ENCODE peak calls at places on chromosomes 3 and 15, in nine cellular contexts. One of them, this sample, is unnamed.

GRCh38 chr3:69181592-69182211 is 59.3 kb upstream of the LMOD3 start:
- DNase-seq in H7: no peak
- DNase-seq in NCI-H146: no peak
- DNase-seq in NCI-H82: no peak
- DNase-seq in activated naive CD8-positive, alpha-beta T cell treated with anti-CD3 and anti-CD28 coated beads, Interleukin-2, amount 50 U/mL, for 24 hours: no peak
- DNase-seq in GM10248: no peak
- DNase-seq in A172: peak; percentile 76
- DNase-seq in SW480: peak; percentile 36
- DNase-seq in HS-5: peak; percentile 83
- DNase-seq in this sample: no peak

GRCh38 chr3:151425640-151426336 is 35.1 kb downstream of the IGSF10 start:
- DNase-seq in H7: no peak
- DNase-seq in NCI-H146: no peak
- DNase-seq in NCI-H82: no peak
- DNase-seq in activated naive CD8-positive, alpha-beta T cell treated with anti-CD3 and anti-CD28 coated beads, Interleukin-2, amount 50 U/mL, for 24 hours: no peak
- DNase-seq in GM10248: peak; percentile 20
- DNase-seq in A172: no peak
- DNase-seq in SW480: no peak
- DNase-seq in HS-5: no peak
- DNase-seq in this sample: no peak

GRCh38 chr3:17135696-17136095 is 250.9 kb downstream of the PLCL2 start:
- DNase-seq in H7: no peak
- DNase-seq in NCI-H146: no peak
- DNase-seq in NCI-H82: peak; percentile 60
- DNase-seq in activated naive CD8-positive, alpha-beta T cell treated with anti-CD3 and anti-CD28 coated beads, Interleukin-2, amount 50 U/mL, for 24 hours: no peak
- DNase-seq in GM10248: no peak
- DNase-seq in A172: no peak
- DNase-seq in SW480: no peak
- DNase-seq in HS-5: no peak
- DNase-seq in this sample: no peak

GRCh38 chr15:62103431-62103830 is 36.7 kb downstream of the C2CD4A start:
- DNase-seq in H7: no peak
- DNase-seq in NCI-H146: no peak
- DNase-seq in NCI-H82: no peak
- DNase-seq in activated naive CD8-positive, alpha-beta T cell treated with anti-CD3 and anti-CD28 coated beads, Interleukin-2, amount 50 U/mL, for 24 hours: no peak
- DNase-seq in GM10248: no peak
- DNase-seq in A172: no peak
- DNase-seq in SW480: no peak
- DNase-seq in HS-5: no peak
- DNase-seq in this sample: no peak

GRCh38 chr3:73621388-73621787 is 3.4 kb downstream of the PDZRN3 start:
- DNase-seq in H7: no peak
- DNase-seq in NCI-H146: peak; percentile 1
- DNase-seq in NCI-H82: peak; percentile 16
- DNase-seq in activated naive CD8-positive, alpha-beta T cell treated with anti-CD3 and anti-CD28 coated beads, Interleukin-2, amount 50 U/mL, for 24 hours: no peak
- DNase-seq in GM10248: no peak
- DNase-seq in A172: no peak
- DNase-seq in SW480: no peak
- DNase-seq in HS-5: no peak
- DNase-seq in this sample: no peak

GRCh38 chr3:134600685-134601502 is 49.9 kb downstream of the KY start:
- DNase-seq in H7: peak; percentile 92
- DNase-seq in NCI-H146: peak; percentile 89
- DNase-seq in NCI-H82: peak; percentile 78
- DNase-seq in activated naive CD8-positive, alpha-beta T cell treated with anti-CD3 and anti-CD28 coated beads, Interleukin-2, amount 50 U/mL, for 24 hours: peak; percentile 75
- DNase-seq in GM10248: peak; percentile 83
- DNase-seq in A172: peak; percentile 39
- DNase-seq in SW480: peak; percentile 46
- DNase-seq in HS-5: peak; percentile 43
- DNase-seq in this sample: peak; percentile 77

GRCh38 chr15:39417351-39417750 is 163.5 kb upstream of the THBS1 start:
- DNase-seq in H7: no peak
- DNase-seq in NCI-H146: no peak
- DNase-seq in NCI-H82: no peak
- DNase-seq in activated naive CD8-positive, alpha-beta T cell treated with anti-CD3 and anti-CD28 coated beads, Interleukin-2, amount 50 U/mL, for 24 hours: no peak
- DNase-seq in GM10248: no peak
- DNase-seq in A172: no peak
- DNase-seq in SW480: no peak
- DNase-seq in HS-5: no peak
- DNase-seq in this sample: no peak

GRCh38 chr3:122031123-122031468 is 9.0 kb upstream of the ILDR1 start:
- DNase-seq in H7: no peak
- DNase-seq in NCI-H146: no peak
- DNase-seq in NCI-H82: no peak
- DNase-seq in activated naive CD8-positive, alpha-beta T cell treated with anti-CD3 and anti-CD28 coated beads, Interleukin-2, amount 50 U/mL, for 24 hours: no peak
- DNase-seq in GM10248: no peak
- DNase-seq in A172: no peak
- DNase-seq in SW480: no peak
- DNase-seq in HS-5: no peak
- DNase-seq in this sample: no peak

GRCh38 chr15:50189630-50190029 is 7.6 kb downstream of the SLC27A2 start:
- DNase-seq in H7: no peak
- DNase-seq in NCI-H146: no peak
- DNase-seq in NCI-H82: no peak
- DNase-seq in activated naive CD8-positive, alpha-beta T cell treated with anti-CD3 and anti-CD28 coated beads, Interleukin-2, amount 50 U/mL, for 24 hours: no peak
- DNase-seq in GM10248: no peak
- DNase-seq in A172: no peak
- DNase-seq in SW480: no peak
- DNase-seq in HS-5: no peak
- DNase-seq in this sample: no peak

GRCh38 chr3:128317101-128317697 is 149.5 kb downstream of the DNAJB8 start:
- DNase-seq in H7: no peak
- DNase-seq in NCI-H146: no peak
- DNase-seq in NCI-H82: no peak
- DNase-seq in activated naive CD8-positive, alpha-beta T cell treated with anti-CD3 and anti-CD28 coated beads, Interleukin-2, amount 50 U/mL, for 24 hours: no peak
- DNase-seq in GM10248: no peak
- DNase-seq in A172: no peak
- DNase-seq in SW480: no peak
- DNase-seq in HS-5: no peak
- DNase-seq in this sample: no peak

GRCh38 chr3:126664591-126665214 is 9.8 kb upstream of the TXNRD3 start:
- DNase-seq in H7: peak; percentile 70
- DNase-seq in NCI-H146: no peak
- DNase-seq in NCI-H82: peak; percentile 23
- DNase-seq in activated naive CD8-positive, alpha-beta T cell treated with anti-CD3 and anti-CD28 coated beads, Interleukin-2, amount 50 U/mL, for 24 hours: no peak
- DNase-seq in GM10248: no peak
- DNase-seq in A172: no peak
- DNase-seq in SW480: no peak
- DNase-seq in HS-5: no peak
- DNase-seq in this sample: no peak

GRCh38 chr3:61250784-61251173 is 473 bp downstream of the FHIT start:
- DNase-seq in H7: no peak
- DNase-seq in NCI-H146: no peak
- DNase-seq in NCI-H82: peak; percentile 60
- DNase-seq in activated naive CD8-positive, alpha-beta T cell treated with anti-CD3 and anti-CD28 coated beads, Interleukin-2, amount 50 U/mL, for 24 hours: peak; percentile 26
- DNase-seq in GM10248: peak; percentile 38
- DNase-seq in A172: no peak
- DNase-seq in SW480: peak; percentile 67
- DNase-seq in HS-5: no peak
- DNase-seq in this sample: peak; percentile 59

GRCh38 chr15:64667736-64668161 is 107.6 kb downstream of the RBPMS2 start:
- DNase-seq in H7: peak; percentile 49
- DNase-seq in NCI-H146: no peak
- DNase-seq in NCI-H82: no peak
- DNase-seq in activated naive CD8-positive, alpha-beta T cell treated with anti-CD3 and anti-CD28 coated beads, Interleukin-2, amount 50 U/mL, for 24 hours: no peak
- DNase-seq in GM10248: no peak
- DNase-seq in A172: peak; percentile 46
- DNase-seq in SW480: no peak
- DNase-seq in HS-5: peak; percentile 31
- DNase-seq in this sample: no peak

GRCh38 chr3:7546219-7546618 is 685.3 kb downstream of the GRM7 start:
- DNase-seq in H7: no peak
- DNase-seq in NCI-H146: no peak
- DNase-seq in NCI-H82: peak; percentile 4
- DNase-seq in activated naive CD8-positive, alpha-beta T cell treated with anti-CD3 and anti-CD28 coated beads, Interleukin-2, amount 50 U/mL, for 24 hours: no peak
- DNase-seq in GM10248: no peak
- DNase-seq in A172: no peak
- DNase-seq in SW480: no peak
- DNase-seq in HS-5: no peak
- DNase-seq in this sample: peak; percentile 11

GRCh38 chr15:65757256-65757655 is 34.8 kb downstream of the DENND4A start:
- DNase-seq in H7: no peak
- DNase-seq in NCI-H146: no peak
- DNase-seq in NCI-H82: peak; percentile 69
- DNase-seq in activated naive CD8-positive, alpha-beta T cell treated with anti-CD3 and anti-CD28 coated beads, Interleukin-2, amount 50 U/mL, for 24 hours: no peak
- DNase-seq in GM10248: no peak
- DNase-seq in A172: no peak
- DNase-seq in SW480: no peak
- DNase-seq in HS-5: no peak
- DNase-seq in this sample: no peak

GRCh38 chr15:81074773-81075172 is 59.3 kb upstream of the CFAP161 start:
- DNase-seq in H7: no peak
- DNase-seq in NCI-H146: no peak
- DNase-seq in NCI-H82: no peak
- DNase-seq in activated naive CD8-positive, alpha-beta T cell treated with anti-CD3 and anti-CD28 coated beads, Interleukin-2, amount 50 U/mL, for 24 hours: no peak
- DNase-seq in GM10248: no peak
- DNase-seq in A172: no peak
- DNase-seq in SW480: no peak
- DNase-seq in HS-5: no peak
- DNase-seq in this sample: no peak

GRCh38 chr3:105781871-105782270 is 86.9 kb downstream of the CBLB start:
- DNase-seq in H7: no peak
- DNase-seq in NCI-H146: no peak
- DNase-seq in NCI-H82: no peak
- DNase-seq in activated naive CD8-positive, alpha-beta T cell treated with anti-CD3 and anti-CD28 coated beads, Interleukin-2, amount 50 U/mL, for 24 hours: no peak
- DNase-seq in GM10248: no peak
- DNase-seq in A172: no peak
- DNase-seq in SW480: no peak
- DNase-seq in HS-5: no peak
- DNase-seq in this sample: no peak

GRCh38 chr3:73740041-73740440 is 115.3 kb upstream of the PDZRN3 start:
- DNase-seq in H7: no peak
- DNase-seq in NCI-H146: no peak
- DNase-seq in NCI-H82: no peak
- DNase-seq in activated naive CD8-positive, alpha-beta T cell treated with anti-CD3 and anti-CD28 coated beads, Interleukin-2, amount 50 U/mL, for 24 hours: no peak
- DNase-seq in GM10248: no peak
- DNase-seq in A172: no peak
- DNase-seq in SW480: peak; percentile 4
- DNase-seq in HS-5: no peak
- DNase-seq in this sample: no peak

GRCh38 chr15:51736069-51736468 is 1.4 kb downstream of the LYSMD2 start:
- DNase-seq in H7: no peak
- DNase-seq in NCI-H146: no peak
- DNase-seq in NCI-H82: peak; percentile 10
- DNase-seq in activated naive CD8-positive, alpha-beta T cell treated with anti-CD3 and anti-CD28 coated beads, Interleukin-2, amount 50 U/mL, for 24 hours: peak; percentile 30
- DNase-seq in GM10248: no peak
- DNase-seq in A172: no peak
- DNase-seq in SW480: no peak
- DNase-seq in HS-5: no peak
- DNase-seq in this sample: no peak

GRCh38 chr15:52529289-52529929 is 729 bp upstream of the MYO5A start:
- DNase-seq in H7: no peak
- DNase-seq in NCI-H146: peak; percentile 51
- DNase-seq in NCI-H82: peak; percentile 51
- DNase-seq in activated naive CD8-positive, alpha-beta T cell treated with anti-CD3 and anti-CD28 coated beads, Interleukin-2, amount 50 U/mL, for 24 hours: peak; percentile 29
- DNase-seq in GM10248: peak; percentile 21
- DNase-seq in A172: no peak
- DNase-seq in SW480: peak; percentile 33
- DNase-seq in HS-5: peak; percentile 15
- DNase-seq in this sample: no peak

GRCh38 chr3:110738531-110738930 is 333.1 kb upstream of the NECTIN3 start:
- DNase-seq in H7: no peak
- DNase-seq in NCI-H146: no peak
- DNase-seq in NCI-H82: no peak
- DNase-seq in activated naive CD8-positive, alpha-beta T cell treated with anti-CD3 and anti-CD28 coated beads, Interleukin-2, amount 50 U/mL, for 24 hours: no peak
- DNase-seq in GM10248: no peak
- DNase-seq in A172: no peak
- DNase-seq in SW480: no peak
- DNase-seq in HS-5: no peak
- DNase-seq in this sample: no peak

GRCh38 chr3:25354071-25354470 is 74.0 kb upstream of the RARB start:
- DNase-seq in H7: no peak
- DNase-seq in NCI-H146: no peak
- DNase-seq in NCI-H82: no peak
- DNase-seq in activated naive CD8-positive, alpha-beta T cell treated with anti-CD3 and anti-CD28 coated beads, Interleukin-2, amount 50 U/mL, for 24 hours: no peak
- DNase-seq in GM10248: no peak
- DNase-seq in A172: no peak
- DNase-seq in SW480: no peak
- DNase-seq in HS-5: no peak
- DNase-seq in this sample: no peak

GRCh38 chr3:16468114-16469098 is 45.1 kb downstream of the RFTN1 start:
- DNase-seq in H7: no peak
- DNase-seq in NCI-H146: peak; percentile 64
- DNase-seq in NCI-H82: no peak
- DNase-seq in activated naive CD8-positive, alpha-beta T cell treated with anti-CD3 and anti-CD28 coated beads, Interleukin-2, amount 50 U/mL, for 24 hours: no peak
- DNase-seq in GM10248: no peak
- DNase-seq in A172: peak; percentile 89
- DNase-seq in SW480: no peak
- DNase-seq in HS-5: no peak
- DNase-seq in this sample: no peak

GRCh38 chr15:36867436-36867835 is 232.9 kb downstream of the MEIS2 start:
- DNase-seq in H7: no peak
- DNase-seq in NCI-H146: no peak
- DNase-seq in NCI-H82: no peak
- DNase-seq in activated naive CD8-positive, alpha-beta T cell treated with anti-CD3 and anti-CD28 coated beads, Interleukin-2, amount 50 U/mL, for 24 hours: no peak
- DNase-seq in GM10248: no peak
- DNase-seq in A172: no peak
- DNase-seq in SW480: no peak
- DNase-seq in HS-5: no peak
- DNase-seq in this sample: no peak